ENCODE peak calls at places on chromosomes 16 and 17, in seven cellular contexts. U, C, D, W, I, E and X are unnamed samples.

GRCh38 chr17:40110026-40110425 is 9.6 kb upstream of the NR1D1 start:
- DNase-seq in U (no peak), C (no peak), D (peak), W (no peak), I (no peak), E (no peak), X (no peak)

GRCh38 chr16:15440852-15441251 is 6.5 kb downstream of the BMERB1 start:
- DNase-seq in U (peak), C (no peak), D (no peak), W (no peak), I (no peak), E (peak), X (peak)

GRCh38 chr16:80526418-80527061 is 14.3 kb upstream of the DYNLRB2 start:
- DNase-seq in U (peak), C (no peak), D (peak), W (no peak), I (peak), E (peak), X (peak)

GRCh38 chr16:56967733-56968132 is 6.0 kb downstream of the CETP start:
- DNase-seq in U (peak), C (no peak), D (no peak), W (no peak), I (no peak), E (no peak), X (no peak)

GRCh38 chr17:4833941-4834501 is 881 bp downstream of the MINK1 start:
- DNase-seq in U (peak), C (no peak), D (peak), W (no peak), I (peak), E (peak), X (peak)

GRCh38 chr16:1871974-1872635 is at the start of gene MEIOB:
- DNase-seq in U (no peak), C (no peak), D (peak), W (no peak), I (peak), E (no peak), X (peak)

GRCh38 chr17:17681187-17681743 is at the start of gene RAI1:
- DNase-seq in U (peak), C (no peak), D (peak), W (peak), I (peak), E (no peak), X (peak)

GRCh38 chr16:79430129-79430789 is 170.3 kb downstream of the MAF start:
- DNase-seq in U (no peak), C (no peak), D (no peak), W (no peak), I (peak), E (no peak), X (no peak)

GRCh38 chr17:82217530-82218204 is 5.0 kb upstream of the CCDC57 start:
- DNase-seq in U (peak), C (no peak), D (no peak), W (peak), I (no peak), E (peak), X (peak)

GRCh38 chr17:57455063-57455914 is 199.0 kb downstream of the MSI2 start:
- DNase-seq in U (no peak), C (no peak), D (no peak), W (no peak), I (no peak), E (no peak), X (no peak)

GRCh38 chr17:78384479-78385175 is 6.2 kb downstream of the PGS1 start:
- DNase-seq in U (no peak), C (no peak), D (no peak), W (no peak), I (no peak), E (no peak), X (no peak)

GRCh38 chr16:12176051-12176450 is 199.5 kb downstream of the SNX29 start:
- DNase-seq in U (no peak), C (no peak), D (no peak), W (no peak), I (no peak), E (no peak), X (no peak)

GRCh38 chr16:386641-387156 is 4.9 kb upstream of the PGAP6 start:
- DNase-seq in U (no peak), C (no peak), D (no peak), W (peak), I (no peak), E (no peak), X (peak)

GRCh38 chr16:81526935-81527334 is 82.3 kb downstream of the CMIP start:
- DNase-seq in U (peak), C (no peak), D (no peak), W (no peak), I (no peak), E (no peak), X (no peak)

GRCh38 chr16:85554791-85555548 is 58.2 kb upstream of the GSE1 start:
- DNase-seq in U (peak), C (no peak), D (no peak), W (peak), I (peak), E (no peak), X (no peak)

GRCh38 chr17:2853111-2853721 is 57.0 kb downstream of the RAP1GAP2 start:
- DNase-seq in U (peak), C (no peak), D (peak), W (peak), I (peak), E (no peak), X (peak)

GRCh38 chr17:66939461-66940114 is 24.9 kb upstream of the CACNG4 start:
- DNase-seq in U (no peak), C (no peak), D (peak), W (no peak), I (no peak), E (no peak), X (peak)

GRCh38 chr16:11792404-11793260 is 4.4 kb downstream of the ZC3H7A start:
- DNase-seq in U (no peak), C (no peak), D (no peak), W (no peak), I (peak), E (no peak), X (peak)

GRCh38 chr17:81508639-81509047 is 4.0 kb downstream of the ACTG1 start:
- DNase-seq in U (peak), C (no peak), D (peak), W (no peak), I (peak), E (no peak), X (peak)

GRCh38 chr16:17431904-17432625 is 38.7 kb downstream of the XYLT1 start:
- DNase-seq in U (no peak), C (no peak), D (no peak), W (no peak), I (peak), E (no peak), X (no peak)

GRCh38 chr16:23071202-23072083 is 77.8 kb downstream of the USP31 start:
- DNase-seq in U (peak), C (no peak), D (no peak), W (no peak), I (no peak), E (peak), X (no peak)

GRCh38 chr17:4947411-4948165 is 742 bp downstream of the PFN1 start:
- DNase-seq in U (peak), C (no peak), D (peak), W (peak), I (peak), E (no peak), X (peak)

GRCh38 chr16:68490829-68491575 is 42.7 kb upstream of the SMPD3 start:
- DNase-seq in U (peak), C (no peak), D (peak), W (no peak), I (no peak), E (peak), X (peak)

GRCh38 chr16:63361032-63361624 is 1324.9 kb upstream of the CDH8 start:
- DNase-seq in U (peak), C (no peak), D (peak), W (no peak), I (peak), E (peak), X (no peak)

GRCh38 chr17:39224778-39225307 is 902 bp downstream of the STAC2 start:
- DNase-seq in U (no peak), C (no peak), D (peak), W (no peak), I (no peak), E (no peak), X (peak)

GRCh38 chr17:60229189-60229802 is 79.5 kb downstream of the CA4 start:
- DNase-seq in U (peak), C (no peak), D (no peak), W (no peak), I (no peak), E (no peak), X (no peak)

GRCh38 chr17:72434991-72435618 is 314.3 kb downstream of the SOX9 start:
- DNase-seq in U (no peak), C (no peak), D (no peak), W (no peak), I (no peak), E (no peak), X (peak)